ENCODE peak calls at places on chromosomes 3 and 15, in four cellular contexts. N is Peyer's patch, C is SK-N-DZ, V is GM12865. Y is an unnamed sample.

GRCh38 chr3:144923051-144923450 is 951.4 kb downstream of the DIPK2A start:
- DNase-seq in N (no peak), C (no peak), V (no peak), Y (no peak)

GRCh38 chr3:12470111-12470510 is 14.2 kb upstream of the TSEN2 start:
- DNase-seq in N (no peak), C (no peak), V (no peak), Y (no peak)

GRCh38 chr3:187520027-187520945 is 149.9 kb downstream of the SST start:
- DNase-seq in N (no peak), C (no peak), V (no peak), Y (peak)

GRCh38 chr3:38960953-38961622 is 90.7 kb downstream of the SCN11A start:
- DNase-seq in N (peak), C (peak), V (peak), Y (peak)

GRCh38 chr3:195172285-195172684 is 98.7 kb downstream of the XXYLT1 start:
- DNase-seq in N (no peak), C (no peak), V (no peak), Y (peak)

GRCh38 chr15:62821384-62822131 is 221.0 kb upstream of the TPM1 start:
- DNase-seq in N (no peak), C (no peak), V (no peak), Y (no peak)

GRCh38 chr3:47578691-47579632 is at the start of gene CSPG5:
- DNase-seq in N (no peak), C (no peak), V (no peak), Y (no peak)

GRCh38 chr3:147518465-147518864 is 109.3 kb downstream of the ZIC1 start:
- DNase-seq in N (no peak), C (no peak), V (peak), Y (no peak)

GRCh38 chr3:173529062-173529711 is 131.6 kb downstream of the NLGN1 start:
- DNase-seq in N (no peak), C (peak), V (peak), Y (peak)

GRCh38 chr3:157070600-157070999 is 89.3 kb downstream of the CCNL1 start:
- DNase-seq in N (no peak), C (no peak), V (no peak), Y (no peak)

GRCh38 chr3:108489776-108490175 is 20.6 kb downstream of the MYH15 start:
- DNase-seq in N (peak), C (peak), V (peak), Y (peak)

GRCh38 chr15:101648356-101648755 is 3.8 kb downstream of the TM2D3 start:
- DNase-seq in N (no peak), C (no peak), V (no peak), Y (no peak)

GRCh38 chr15:92394327-92395175 is 870 bp downstream of the ST8SIA2 start:
- DNase-seq in N (no peak), C (peak), V (no peak), Y (peak)

GRCh38 chr3:19046440-19046839 is 101.9 kb upstream of the KCNH8 start:
- DNase-seq in N (no peak), C (no peak), V (no peak), Y (no peak)

GRCh38 chr15:26615188-26615926 is 157.5 kb downstream of the GABRB3 start:
- DNase-seq in N (no peak), C (no peak), V (no peak), Y (no peak)

GRCh38 chr3:184399410-184399809 is 19.6 kb downstream of the CHRD start:
- DNase-seq in N (no peak), C (no peak), V (no peak), Y (peak)

GRCh38 chr15:50280271-50280670 is 14.7 kb upstream of the HDC start:
- DNase-seq in N (no peak), C (no peak), V (no peak), Y (no peak)

GRCh38 chr15:45449878-45450277 is 71.5 kb upstream of the GATM start:
- DNase-seq in N (no peak), C (no peak), V (no peak), Y (no peak)

GRCh38 chr3:81550415-81550814 is 211.0 kb downstream of the GBE1 start:
- DNase-seq in N (no peak), C (no peak), V (no peak), Y (no peak)

GRCh38 chr3:72582211-72582878 is 265.9 kb downstream of the SHQ1 start:
- DNase-seq in N (no peak), C (no peak), V (peak), Y (no peak)

GRCh38 chr3:166478356-166478755 is 641.1 kb upstream of the BCHE start:
- DNase-seq in N (no peak), C (no peak), V (peak), Y (no peak)

GRCh38 chr15:66452971-66453580 is 44.5 kb downstream of the SNAPC5 start:
- DNase-seq in N (no peak), C (no peak), V (no peak), Y (no peak)

GRCh38 chr3:65951836-65952505 is 86.7 kb downstream of the MAGI1 start:
- DNase-seq in N (no peak), C (no peak), V (no peak), Y (no peak)

GRCh38 chr15:79505956-79506355 is 73.8 kb downstream of the MINAR1 start:
- DNase-seq in N (no peak), C (no peak), V (no peak), Y (peak)

GRCh38 chr3:65473746-65474145 is 565.0 kb downstream of the MAGI1 start:
- DNase-seq in N (no peak), C (no peak), V (no peak), Y (no peak)

GRCh38 chr15:90987561-90988141 is 6.7 kb downstream of the PRC1 start:
- DNase-seq in N (no peak), C (no peak), V (peak), Y (no peak)

GRCh38 chr3:138082085-138082991 is 33.1 kb downstream of the DZIP1L start:
- DNase-seq in N (no peak), C (no peak), V (peak), Y (peak)

GRCh38 chr3:101868534-101869464 is 19.5 kb downstream of the NFKBIZ start:
- DNase-seq in N (no peak), C (no peak), V (no peak), Y (peak)

GRCh38 chr15:100106732-100107131 is 235.0 kb downstream of the ADAMTS17 start:
- DNase-seq in N (no peak), C (peak), V (no peak), Y (no peak)

GRCh38 chr15:45399381-45400212 is 21.3 kb upstream of the GATM start:
- DNase-seq in N (no peak), C (peak), V (peak), Y (peak)

GRCh38 chr3:197420115-197420514 is 121.7 kb upstream of the DLG1 start:
- DNase-seq in N (no peak), C (no peak), V (no peak), Y (no peak)

GRCh38 chr3:194587438-194587931 is 45.7 kb downstream of the TMEM44 start:
- DNase-seq in N (no peak), C (no peak), V (no peak), Y (no peak)

GRCh38 chr3:53238051-53238850 is 17.6 kb downstream of the TKT start:
- DNase-seq in N (no peak), C (no peak), V (no peak), Y (no peak)

GRCh38 chr3:100238599-100238998 is 22.2 kb upstream of the TBC1D23 start:
- DNase-seq in N (no peak), C (no peak), V (no peak), Y (no peak)

Y was measured in mesendoderm.